ENCODE peak calls at places on chromosomes 13 and 19, in five cellular contexts. Q, T, X, R and I are unnamed samples.

GRCh38 chr13:112056284-112056727 is 10.6 kb upstream of the SOX1 start:
- DNase-seq in Q (peak), T (no peak), X (no peak), R (no peak), I (no peak)

GRCh38 chr13:37656247-37656940 is 57.8 kb upstream of the POSTN start:
- DNase-seq in Q (no peak), T (no peak), X (no peak), R (no peak), I (no peak)

GRCh38 chr19:1650627-1651009 is 1.8 kb downstream of the TCF3 start:
- DNase-seq in Q (peak), T (no peak), X (no peak), R (peak), I (no peak)

GRCh38 chr13:30569901-30570576 is 47.7 kb upstream of the USPL1 start:
- DNase-seq in Q (no peak), T (peak), X (no peak), R (no peak), I (peak)

GRCh38 chr13:21106089-21106488 is 44.7 kb upstream of the LATS2 start:
- DNase-seq in Q (no peak), T (no peak), X (no peak), R (no peak), I (no peak)

GRCh38 chr13:39321578-39321977 is 281.4 kb downstream of the LHFPL6 start:
- DNase-seq in Q (no peak), T (peak), X (no peak), R (no peak), I (no peak)

GRCh38 chr19:15154002-15154612 is 46.7 kb downstream of the NOTCH3 start:
- DNase-seq in Q (no peak), T (no peak), X (no peak), R (peak), I (no peak)

GRCh38 chr13:32887617-32888016 is 128.6 kb upstream of the KL start:
- DNase-seq in Q (no peak), T (no peak), X (no peak), R (no peak), I (no peak)

GRCh38 chr19:32674153-32674958 is 624 bp downstream of the ANKRD27 start:
- DNase-seq in Q (no peak), T (no peak), X (no peak), R (no peak), I (no peak)

GRCh38 chr13:66461021-66461420 is 769.1 kb downstream of the PCDH9 start:
- DNase-seq in Q (no peak), T (no peak), X (no peak), R (no peak), I (no peak)

GRCh38 chr13:110538632-110539031 is 22.9 kb downstream of the RAB20 start:
- DNase-seq in Q (no peak), T (peak), X (no peak), R (no peak), I (peak)

GRCh38 chr19:35738887-35739229 is 3.4 kb downstream of the IGFLR1 start:
- DNase-seq in Q (no peak), T (no peak), X (no peak), R (no peak), I (no peak)

GRCh38 chr13:21749410-21749809 is 78.5 kb downstream of the FGF9 start:
- DNase-seq in Q (no peak), T (no peak), X (no peak), R (no peak), I (no peak)

GRCh38 chr19:711224-711623 is 2.5 kb downstream of the PALM start:
- DNase-seq in Q (no peak), T (no peak), X (no peak), R (no peak), I (no peak)

GRCh38 chr13:95256086-95256485 is 45.2 kb downstream of the ABCC4 start:
- DNase-seq in Q (no peak), T (no peak), X (no peak), R (no peak), I (no peak)

GRCh38 chr19:34316741-34317241 is 48.2 kb upstream of the GPI start:
- DNase-seq in Q (no peak), T (no peak), X (no peak), R (no peak), I (no peak)

GRCh38 chr19:35266149-35266903 is 2.4 kb upstream of the USF2 start:
- DNase-seq in Q (no peak), T (no peak), X (no peak), R (no peak), I (peak)

GRCh38 chr19:38583219-38583984 is 34.4 kb downstream of the MAP4K1 start:
- DNase-seq in Q (no peak), T (no peak), X (no peak), R (no peak), I (no peak)

GRCh38 chr19:43555185-43555770 is 20.0 kb downstream of the XRCC1 start:
- DNase-seq in Q (peak), T (peak), X (peak), R (peak), I (peak)

DNA sequence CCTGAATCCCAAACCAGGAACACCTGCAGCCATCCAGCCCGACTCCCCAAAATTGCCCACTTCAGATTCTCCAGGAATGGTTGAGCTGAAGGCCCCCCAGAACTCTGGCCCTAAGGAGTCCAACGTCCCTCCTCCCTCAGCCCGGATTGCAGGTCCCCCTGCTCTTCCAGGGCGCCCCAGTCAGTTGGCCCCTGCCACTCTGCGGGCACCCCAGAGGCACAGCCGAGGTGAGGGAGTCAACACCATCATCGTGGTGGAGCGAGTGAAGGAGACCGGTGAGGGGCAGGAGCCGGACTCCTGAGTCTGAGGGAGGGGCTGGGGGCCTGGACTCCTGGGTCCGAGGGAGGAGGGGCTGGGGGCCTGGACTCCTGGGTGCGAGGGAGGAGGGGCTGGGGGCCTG is 2.2 kb downstream of the GFY start:
- DNase-seq in Q (no peak), T (no peak), X (no peak), R (no peak), I (no peak)
- TF ChIP-seq CTCF in Q (no peak), T (no peak), X (no peak), R (no peak), I (no peak)

GRCh38 chr13:44051405-44051804 is 171.7 kb downstream of the LACC1 start:
- DNase-seq in Q (no peak), T (no peak), X (no peak), R (no peak), I (no peak)

GRCh38 chr13:44049546-44049945 is 169.8 kb downstream of the LACC1 start:
- DNase-seq in Q (no peak), T (no peak), X (no peak), R (no peak), I (no peak)

GRCh38 chr13:44050450-44051063 is 170.9 kb downstream of the LACC1 start:
- DNase-seq in Q (peak), T (no peak), X (no peak), R (no peak), I (no peak)

GRCh38 chr13:44046428-44046827 is 166.7 kb downstream of the LACC1 start:
- DNase-seq in Q (no peak), T (no peak), X (no peak), R (no peak), I (no peak)

GRCh38 chr13:44048326-44048725 is 168.6 kb downstream of the LACC1 start:
- DNase-seq in Q (no peak), T (no peak), X (no peak), R (no peak), I (no peak)
- TF ChIP-seq CTCF in Q (no peak), T (no peak), X (no peak), R (no peak), I (no peak)

GRCh38 chr19:29121684-29122083 is 91.3 kb downstream of the UQCRFS1 start:
- DNase-seq in Q (no peak), T (peak), X (no peak), R (no peak), I (no peak)
- TF ChIP-seq CTCF in Q (no peak), T (peak), X (no peak), R (no peak), I (no peak)

GRCh38 chr19:41341669-41342490 is 11.8 kb downstream of the TGFB1 start:
- DNase-seq in Q (peak), T (no peak), X (no peak), R (peak), I (no peak)
- TF ChIP-seq CTCF in Q (no peak), T (no peak), X (no peak), R (no peak), I (no peak)

DNA sequence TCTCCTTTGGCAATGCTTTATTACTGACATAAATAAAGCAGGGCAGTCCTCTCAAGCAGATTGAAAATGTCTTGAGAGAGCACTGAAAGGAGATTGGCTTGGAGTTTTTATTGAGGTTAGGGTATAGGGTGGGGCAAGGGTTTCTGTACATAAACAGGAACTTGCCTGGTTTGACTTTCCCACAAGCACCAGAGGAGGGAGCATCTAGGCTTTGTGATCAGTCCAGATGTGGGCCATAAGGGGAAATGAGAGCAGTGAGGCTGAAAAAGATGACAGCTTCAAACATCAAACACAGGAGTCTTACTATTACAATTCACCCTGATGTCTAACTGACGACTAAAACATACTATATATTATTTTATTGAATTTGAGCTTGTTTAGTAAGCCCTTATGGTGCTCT is 260.9 kb downstream of the MTUS2 start:
- DNase-seq in Q (peak), T (no peak), X (no peak), R (no peak), I (no peak)
- TF ChIP-seq CTCF in Q (no peak), T (no peak), X (no peak), R (no peak), I (no peak)

GRCh38 chr13:36475468-36475867 is 43.2 kb downstream of the CCNA1 start:
- DNase-seq in Q (no peak), T (no peak), X (no peak), R (no peak), I (no peak)
- TF ChIP-seq CTCF in Q (no peak), T (no peak), X (no peak), R (no peak), I (no peak)

DNA sequence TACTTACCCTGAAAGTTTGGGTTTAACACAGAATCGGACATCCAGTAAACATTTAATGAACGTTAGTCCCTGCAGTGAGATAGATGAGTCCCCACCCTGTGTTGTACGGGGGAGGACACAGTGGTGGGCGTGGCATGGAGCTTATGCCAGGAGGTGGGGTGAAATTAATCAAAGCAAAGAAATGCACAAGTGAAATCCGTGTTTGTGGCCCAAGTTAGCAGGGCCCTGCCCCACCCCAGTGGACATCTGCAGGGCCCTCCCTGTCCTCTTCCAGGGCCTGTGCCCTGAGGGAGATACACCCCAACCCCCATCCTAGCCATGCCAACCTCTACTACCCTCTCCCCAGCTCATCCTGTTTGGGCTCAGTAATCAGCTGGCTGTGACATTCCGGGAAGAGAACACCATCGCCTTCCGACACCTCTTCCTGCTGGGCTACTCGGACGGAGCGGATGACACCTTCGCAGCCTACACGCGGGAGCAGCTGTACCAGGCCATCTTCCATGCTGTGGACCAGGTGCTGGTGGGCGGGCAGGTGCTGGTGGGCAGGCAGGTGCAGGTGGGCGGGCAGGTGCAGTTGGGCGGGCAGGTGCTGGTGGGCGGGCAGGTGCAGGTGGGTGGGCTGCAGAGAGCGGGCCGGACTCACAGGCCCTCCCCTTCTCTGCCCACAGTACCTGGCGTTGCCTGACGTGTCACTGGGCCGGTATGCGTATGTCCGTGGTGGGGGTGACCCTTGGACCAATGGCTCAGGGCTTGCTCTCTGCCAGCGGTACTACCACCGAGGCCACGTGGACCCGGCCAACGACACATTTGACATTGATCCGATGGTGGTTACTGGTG is 3.9 kb downstream of the MCOLN1 start:
- DNase-seq in Q (no peak), T (no peak), X (no peak), R (no peak), I (no peak)
- TF ChIP-seq CTCF in Q (no peak), T (no peak), X (no peak), R (no peak), I (no peak)

GRCh38 chr13:113428469-113428865 is 24.8 kb downstream of the ADPRHL1 start:
- DNase-seq in Q (no peak), T (no peak), X (no peak), R (no peak), I (no peak)
- TF ChIP-seq CTCF in Q (no peak), T (no peak), X (no peak), R (no peak), I (no peak)

GRCh38 chr19:46862504-46862835 is 1.7 kb downstream of the ARHGAP35 start:
- DNase-seq in Q (no peak), T (no peak), X (no peak), R (no peak), I (peak)
- TF ChIP-seq CTCF in Q (no peak), T (no peak), X (no peak), R (no peak), I (no peak)